ENCODE peak calls at places on chromosome 16, in nine cellular contexts. One of them, this sample, is unnamed.

GRCh38 chr16:2483160-2483559 is 8.2 kb downstream of the TBC1D24 start:
- DNase-seq in GM23338: no peak
- DNase-seq in cardiac muscle cell: no peak
- DNase-seq in brain microvascular endothelial cell: no peak
- DNase-seq in tibial artery: no peak
- DNase-seq in GM23248: peak; percentile 80
- DNase-seq in effector memory CD4-positive, alpha-beta T cell: no peak
- DNase-seq in lower lobe of right lung: peak; percentile 51
- DNase-seq in suprapubic skin: no peak
- DNase-seq in this sample: no peak

GRCh38 chr16:75789237-75789636 is 62.9 kb upstream of the CPHXL start:
- DNase-seq in brain microvascular endothelial cell: peak; percentile 25
- DNase-seq in GM23248: peak; percentile 66
- DNase-seq in tibial artery: no peak
- DNase-seq in effector memory CD4-positive, alpha-beta T cell: no peak
- DNase-seq in suprapubic skin: no peak
- DNase-seq in cardiac muscle cell: peak; percentile 61
- DNase-seq in GM23338: peak; percentile 74
- DNase-seq in lower lobe of right lung: no peak
- DNase-seq in this sample: no peak

GRCh38 chr16:77434365-77435239 is at the start of gene ADAMTS18:
- DNase-seq in effector memory CD4-positive, alpha-beta T cell: no peak
- DNase-seq in tibial artery: no peak
- DNase-seq in GM23338: peak; percentile 72
- DNase-seq in lower lobe of right lung: no peak
- DNase-seq in cardiac muscle cell: no peak
- DNase-seq in brain microvascular endothelial cell: no peak
- DNase-seq in suprapubic skin: no peak
- DNase-seq in GM23248: no peak
- DNase-seq in this sample: no peak

GRCh38 chr16:78479723-78480122 is 380.3 kb downstream of the WWOX start:
- DNase-seq in tibial artery: no peak
- DNase-seq in brain microvascular endothelial cell: no peak
- DNase-seq in effector memory CD4-positive, alpha-beta T cell: no peak
- DNase-seq in GM23248: no peak
- DNase-seq in suprapubic skin: no peak
- DNase-seq in cardiac muscle cell: no peak
- DNase-seq in lower lobe of right lung: no peak
- DNase-seq in GM23338: no peak
- DNase-seq in this sample: no peak

GRCh38 chr16:59210955-59211541 is 476.9 kb upstream of the GOT2 start:
- DNase-seq in tibial artery: no peak
- DNase-seq in suprapubic skin: no peak
- DNase-seq in GM23248: peak; percentile 22
- DNase-seq in effector memory CD4-positive, alpha-beta T cell: no peak
- DNase-seq in brain microvascular endothelial cell: peak; percentile 91
- DNase-seq in cardiac muscle cell: peak; percentile 1
- DNase-seq in GM23338: peak; percentile 83
- DNase-seq in lower lobe of right lung: no peak
- DNase-seq in this sample: no peak

GRCh38 chr16:3065742-3066439 is 451 bp downstream of the IL32 start:
- DNase-seq in GM23338: no peak
- DNase-seq in cardiac muscle cell: no peak
- DNase-seq in GM23248: no peak
- DNase-seq in lower lobe of right lung: no peak
- DNase-seq in brain microvascular endothelial cell: no peak
- DNase-seq in tibial artery: no peak
- DNase-seq in suprapubic skin: no peak
- DNase-seq in effector memory CD4-positive, alpha-beta T cell: no peak
- DNase-seq in this sample: no peak

GRCh38 chr16:51276335-51276734 is 125.3 kb upstream of the SALL1 start:
- DNase-seq in GM23338: no peak
- DNase-seq in brain microvascular endothelial cell: no peak
- DNase-seq in suprapubic skin: no peak
- DNase-seq in GM23248: peak; percentile 33
- DNase-seq in effector memory CD4-positive, alpha-beta T cell: no peak
- DNase-seq in tibial artery: no peak
- DNase-seq in lower lobe of right lung: no peak
- DNase-seq in cardiac muscle cell: no peak
- DNase-seq in this sample: no peak

GRCh38 chr16:67843343-67843765 is 1.2 kb downstream of the THAP11 start:
- DNase-seq in tibial artery: no peak
- DNase-seq in cardiac muscle cell: no peak
- DNase-seq in brain microvascular endothelial cell: no peak
- DNase-seq in lower lobe of right lung: no peak
- DNase-seq in GM23248: peak; percentile 70
- DNase-seq in effector memory CD4-positive, alpha-beta T cell: no peak
- DNase-seq in GM23338: no peak
- DNase-seq in suprapubic skin: no peak
- DNase-seq in this sample: no peak

GRCh38 chr16:56729351-56729735 is 586 bp upstream of the NUP93 start:
- DNase-seq in suprapubic skin: no peak
- DNase-seq in GM23248: peak; percentile 43
- DNase-seq in lower lobe of right lung: no peak
- DNase-seq in tibial artery: no peak
- DNase-seq in GM23338: no peak
- DNase-seq in cardiac muscle cell: no peak
- DNase-seq in effector memory CD4-positive, alpha-beta T cell: no peak
- DNase-seq in brain microvascular endothelial cell: no peak
- DNase-seq in this sample: no peak

GRCh38 chr16:28162326-28162877 is 49.4 kb downstream of the XPO6 start:
- DNase-seq in brain microvascular endothelial cell: no peak
- DNase-seq in GM23248: no peak
- DNase-seq in cardiac muscle cell: peak; percentile 45
- DNase-seq in suprapubic skin: no peak
- DNase-seq in effector memory CD4-positive, alpha-beta T cell: no peak
- DNase-seq in GM23338: no peak
- DNase-seq in lower lobe of right lung: no peak
- DNase-seq in tibial artery: no peak
- DNase-seq in this sample: no peak

GRCh38 chr16:65121870-65122723 is at the start of gene CDH11:
- DNase-seq in GM23338: peak; percentile 78
- DNase-seq in brain microvascular endothelial cell: peak; percentile 84
- DNase-seq in cardiac muscle cell: peak; percentile 96
- DNase-seq in GM23248: peak; percentile 93
- DNase-seq in lower lobe of right lung: peak; percentile 46
- DNase-seq in effector memory CD4-positive, alpha-beta T cell: no peak
- DNase-seq in suprapubic skin: peak; percentile 73
- DNase-seq in tibial artery: peak; percentile 55
- DNase-seq in this sample: peak; percentile 25

GRCh38 chr16:3597226-3597625 is 14.2 kb downstream of the SLX4 start:
- DNase-seq in tibial artery: no peak
- DNase-seq in GM23338: no peak
- DNase-seq in effector memory CD4-positive, alpha-beta T cell: no peak
- DNase-seq in suprapubic skin: no peak
- DNase-seq in GM23248: no peak
- DNase-seq in lower lobe of right lung: no peak
- DNase-seq in cardiac muscle cell: no peak
- DNase-seq in brain microvascular endothelial cell: no peak
- DNase-seq in this sample: no peak

GRCh38 chr16:1787056-1787321 is 4.2 kb downstream of the NUBP2 start:
- DNase-seq in effector memory CD4-positive, alpha-beta T cell: no peak
- DNase-seq in GM23248: no peak
- DNase-seq in GM23338: no peak
- DNase-seq in brain microvascular endothelial cell: no peak
- DNase-seq in tibial artery: no peak
- DNase-seq in cardiac muscle cell: no peak
- DNase-seq in lower lobe of right lung: no peak
- DNase-seq in suprapubic skin: peak; percentile 52
- DNase-seq in this sample: no peak

GRCh38 chr16:21723532-21723931 is 59.8 kb downstream of the OTOA start:
- DNase-seq in brain microvascular endothelial cell: no peak
- DNase-seq in tibial artery: no peak
- DNase-seq in cardiac muscle cell: no peak
- DNase-seq in lower lobe of right lung: no peak
- DNase-seq in GM23248: no peak
- DNase-seq in suprapubic skin: no peak
- DNase-seq in GM23338: no peak
- DNase-seq in effector memory CD4-positive, alpha-beta T cell: no peak
- DNase-seq in this sample: no peak

GRCh38 chr16:30030841-30031413 is at the start of gene TLCD3B:
- DNase-seq in GM23248: peak; percentile 34
- DNase-seq in suprapubic skin: no peak
- DNase-seq in cardiac muscle cell: no peak
- DNase-seq in tibial artery: no peak
- DNase-seq in lower lobe of right lung: no peak
- DNase-seq in brain microvascular endothelial cell: no peak
- DNase-seq in GM23338: peak; percentile 88
- DNase-seq in effector memory CD4-positive, alpha-beta T cell: no peak
- DNase-seq in this sample: no peak

GRCh38 chr16:30032083-30032819 is 1.2 kb upstream of the TLCD3B start:
- DNase-seq in GM23248: peak; percentile 65
- DNase-seq in lower lobe of right lung: no peak
- DNase-seq in brain microvascular endothelial cell: peak; percentile 49
- DNase-seq in effector memory CD4-positive, alpha-beta T cell: peak; percentile 55
- DNase-seq in GM23338: peak; percentile 94
- DNase-seq in tibial artery: no peak
- DNase-seq in suprapubic skin: no peak
- DNase-seq in cardiac muscle cell: peak; percentile 78
- DNase-seq in this sample: peak; percentile 48

GRCh38 chr16:30028438-30029093 is 2.5 kb downstream of the TLCD3B start:
- DNase-seq in suprapubic skin: no peak
- DNase-seq in brain microvascular endothelial cell: no peak
- DNase-seq in GM23248: peak; percentile 33
- DNase-seq in cardiac muscle cell: peak; percentile 30
- DNase-seq in tibial artery: no peak
- DNase-seq in GM23338: peak; percentile 80
- DNase-seq in lower lobe of right lung: no peak
- DNase-seq in effector memory CD4-positive, alpha-beta T cell: no peak
- DNase-seq in this sample: no peak

GRCh38 chr16:30031477-30031918 is 427 bp upstream of the TLCD3B start:
- DNase-seq in suprapubic skin: no peak
- DNase-seq in GM23338: no peak
- DNase-seq in cardiac muscle cell: no peak
- DNase-seq in brain microvascular endothelial cell: no peak
- DNase-seq in effector memory CD4-positive, alpha-beta T cell: no peak
- DNase-seq in tibial artery: no peak
- DNase-seq in lower lobe of right lung: no peak
- DNase-seq in GM23248: no peak
- DNase-seq in this sample: no peak

GRCh38 chr16:30030011-30030685 is 923 bp downstream of the TLCD3B start:
- DNase-seq in cardiac muscle cell: no peak
- DNase-seq in suprapubic skin: no peak
- DNase-seq in tibial artery: no peak
- DNase-seq in GM23248: no peak
- DNase-seq in brain microvascular endothelial cell: no peak
- DNase-seq in GM23338: peak; percentile 44
- DNase-seq in lower lobe of right lung: no peak
- DNase-seq in effector memory CD4-positive, alpha-beta T cell: no peak
- DNase-seq in this sample: no peak
- H3K27ac ChIP-seq in cardiac muscle cell: no peak overlapping the region
- H3K27ac ChIP-seq in suprapubic skin: no peak overlapping the region
- H3K27ac ChIP-seq in tibial artery: no peak overlapping the region
- H3K27ac ChIP-seq in GM23248: no peak overlapping the region
- H3K27ac ChIP-seq in brain microvascular endothelial cell: no peak overlapping the region
- H3K27ac ChIP-seq in GM23338: no peak overlapping the region
- H3K27ac ChIP-seq in lower lobe of right lung: no peak overlapping the region
- H3K27ac ChIP-seq in effector memory CD4-positive, alpha-beta T cell: no peak overlapping the region
- H3K27ac ChIP-seq in this sample: no peak overlapping the region

GRCh38 chr16:74271879-74272278 is 24.7 kb upstream of the PSMD7 start:
- DNase-seq in tibial artery: no peak
- DNase-seq in suprapubic skin: no peak
- DNase-seq in lower lobe of right lung: no peak
- DNase-seq in GM23338: no peak
- DNase-seq in GM23248: peak; percentile 26
- DNase-seq in cardiac muscle cell: peak; percentile 8
- DNase-seq in effector memory CD4-positive, alpha-beta T cell: no peak
- DNase-seq in brain microvascular endothelial cell: peak; percentile 9
- DNase-seq in this sample: no peak
- H3K4me3 ChIP-seq in tibial artery: no peak overlapping the region
- H3K4me3 ChIP-seq in suprapubic skin: no peak overlapping the region
- H3K4me3 ChIP-seq in lower lobe of right lung: no peak overlapping the region
- H3K4me3 ChIP-seq in GM23338: no peak overlapping the region
- H3K4me3 ChIP-seq in GM23248: no peak overlapping the region
- H3K4me3 ChIP-seq in cardiac muscle cell: no peak overlapping the region
- H3K4me3 ChIP-seq in effector memory CD4-positive, alpha-beta T cell: no peak overlapping the region
- H3K4me3 ChIP-seq in brain microvascular endothelial cell: no peak overlapping the region
- H3K4me3 ChIP-seq in this sample: no peak overlapping the region

GRCh38 chr16:590875-591200 is 972 bp downstream of the RAB40C start:
- DNase-seq in brain microvascular endothelial cell: no peak
- DNase-seq in GM23248: no peak
- DNase-seq in lower lobe of right lung: no peak
- DNase-seq in tibial artery: no peak
- DNase-seq in suprapubic skin: no peak
- DNase-seq in effector memory CD4-positive, alpha-beta T cell: no peak
- DNase-seq in cardiac muscle cell: no peak
- DNase-seq in GM23338: no peak
- DNase-seq in this sample: no peak
- H3K27ac ChIP-seq in brain microvascular endothelial cell: no peak overlapping the region
- H3K27ac ChIP-seq in GM23248: no peak overlapping the region
- H3K27ac ChIP-seq in lower lobe of right lung: peak overlapping the region; percentile 91
- H3K27ac ChIP-seq in tibial artery: peak overlapping the region; percentile 83
- H3K27ac ChIP-seq in suprapubic skin: peak overlapping the region; percentile 91
- H3K27ac ChIP-seq in effector memory CD4-positive, alpha-beta T cell: peak overlapping the region; percentile 47
- H3K27ac ChIP-seq in cardiac muscle cell: no peak overlapping the region
- H3K27ac ChIP-seq in GM23338: no peak overlapping the region
- H3K27ac ChIP-seq in this sample: peak overlapping the region; percentile 91

GRCh38 chr16:84752600-84752999 is 52.8 kb downstream of the USP10 start:
- DNase-seq in tibial artery: no peak
- DNase-seq in brain microvascular endothelial cell: no peak
- DNase-seq in effector memory CD4-positive, alpha-beta T cell: no peak
- DNase-seq in GM23338: no peak
- DNase-seq in lower lobe of right lung: no peak
- DNase-seq in cardiac muscle cell: no peak
- DNase-seq in suprapubic skin: no peak
- DNase-seq in GM23248: no peak
- DNase-seq in this sample: no peak

GRCh38 chr16:84749815-84750214 is 50.0 kb downstream of the USP10 start:
- DNase-seq in GM23248: no peak
- DNase-seq in suprapubic skin: no peak
- DNase-seq in GM23338: no peak
- DNase-seq in brain microvascular endothelial cell: no peak
- DNase-seq in tibial artery: no peak
- DNase-seq in effector memory CD4-positive, alpha-beta T cell: no peak
- DNase-seq in cardiac muscle cell: no peak
- DNase-seq in lower lobe of right lung: no peak
- DNase-seq in this sample: no peak

GRCh38 chr16:84753412-84754325 is 53.9 kb downstream of the USP10 start:
- DNase-seq in brain microvascular endothelial cell: no peak
- DNase-seq in cardiac muscle cell: no peak
- DNase-seq in suprapubic skin: no peak
- DNase-seq in GM23338: no peak
- DNase-seq in effector memory CD4-positive, alpha-beta T cell: no peak
- DNase-seq in tibial artery: no peak
- DNase-seq in lower lobe of right lung: no peak
- DNase-seq in GM23248: peak; percentile 33
- DNase-seq in this sample: no peak

GRCh38 chr16:84751241-84751640 is 51.4 kb downstream of the USP10 start:
- DNase-seq in lower lobe of right lung: no peak
- DNase-seq in brain microvascular endothelial cell: no peak
- DNase-seq in cardiac muscle cell: no peak
- DNase-seq in GM23338: no peak
- DNase-seq in suprapubic skin: no peak
- DNase-seq in effector memory CD4-positive, alpha-beta T cell: no peak
- DNase-seq in GM23248: no peak
- DNase-seq in tibial artery: no peak
- DNase-seq in this sample: no peak

DNA sequence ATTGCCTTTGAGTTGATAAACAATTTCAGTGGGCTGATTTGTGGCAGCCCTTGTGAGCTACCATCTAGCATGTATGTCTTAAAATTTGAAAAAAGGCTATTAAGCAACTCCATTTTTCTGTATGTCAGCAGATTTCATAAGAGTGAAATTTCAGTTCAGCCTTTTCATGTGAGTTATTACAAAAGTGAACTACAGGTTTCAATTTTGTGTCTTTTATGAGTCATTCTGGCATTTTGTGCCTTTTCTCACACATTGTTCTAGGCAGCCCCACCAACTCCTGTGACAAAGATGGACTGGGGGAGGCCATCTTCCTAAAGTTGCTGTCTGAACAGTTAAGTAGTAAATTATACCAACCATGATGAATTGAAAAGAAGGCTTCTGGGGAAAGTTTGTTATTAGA is 52.1 kb downstream of the USP10 start:
- DNase-seq in brain microvascular endothelial cell: no peak
- DNase-seq in suprapubic skin: no peak
- DNase-seq in GM23248: peak; percentile 42
- DNase-seq in effector memory CD4-positive, alpha-beta T cell: no peak
- DNase-seq in cardiac muscle cell: no peak
- DNase-seq in tibial artery: no peak
- DNase-seq in lower lobe of right lung: no peak
- DNase-seq in GM23338: no peak
- DNase-seq in this sample: no peak
- H3K4me3 ChIP-seq in brain microvascular endothelial cell: no peak overlapping the region
- H3K4me3 ChIP-seq in suprapubic skin: no peak overlapping the region
- H3K4me3 ChIP-seq in GM23248: no peak overlapping the region
- H3K4me3 ChIP-seq in effector memory CD4-positive, alpha-beta T cell: no peak overlapping the region
- H3K4me3 ChIP-seq in cardiac muscle cell: no peak overlapping the region
- H3K4me3 ChIP-seq in tibial artery: no peak overlapping the region
- H3K4me3 ChIP-seq in lower lobe of right lung: no peak overlapping the region
- H3K4me3 ChIP-seq in GM23338: no peak overlapping the region
- H3K4me3 ChIP-seq in this sample: no peak overlapping the region